ENCODE peak calls at places on chromosome 16, in eight cellular contexts. E is right atrium auricular region, K is germinal center, T is skeletal muscle cell, L is H9, S is ELR, Q is NCI-H1105 treated with DMSO at 0.1 percent for 48 hours, Z is tibial artery. F is an unnamed sample.

GRCh38 chr16:57194512-57194911 is 8.4 kb downstream of the RSPRY1 start:
- DNase-seq in E (no peak), Z (no peak), K (no peak), Q (no peak), T (peak), L (no peak), S (peak), F (no peak)

GRCh38 chr16:80741716-80742115 is 62.7 kb downstream of the CDYL2 start:
- DNase-seq in Q (no peak), S (no peak), K (no peak), Z (no peak), L (no peak), T (no peak), E (no peak), F (no peak)

GRCh38 chr16:27475561-27475960 is 73.6 kb downstream of the IL21R start:
- DNase-seq in Q (no peak), E (no peak), T (peak), L (no peak), S (peak), Z (no peak), K (no peak), F (no peak)

GRCh38 chr16:78742501-78743283 is 643.2 kb downstream of the WWOX start:
- DNase-seq in Q (no peak), K (peak), Z (peak), S (no peak), E (no peak), T (no peak), L (no peak), F (no peak)

GRCh38 chr16:17416461-17417221 is 54.1 kb downstream of the XYLT1 start:
- DNase-seq in S (no peak), L (peak), K (peak), Q (no peak), Z (peak), T (no peak), E (no peak), F (no peak)

GRCh38 chr16:3508736-3509135 is 7.9 kb downstream of the CLUAP1 start:
- DNase-seq in Q (no peak), Z (no peak), K (no peak), S (no peak), T (no peak), E (no peak), L (peak), F (no peak)

GRCh38 chr16:63806794-63807506 is 1314.9 kb downstream of the CDH11 start:
- DNase-seq in Z (no peak), Q (no peak), T (no peak), E (no peak), K (no peak), S (no peak), L (no peak), F (no peak)

GRCh38 chr16:12340151-12340733 is 363.7 kb downstream of the SNX29 start:
- DNase-seq in L (peak), Z (no peak), T (no peak), K (peak), E (no peak), S (peak), Q (peak), F (no peak)

GRCh38 chr16:88382491-88383400 is at the start of gene ZNF469:
- DNase-seq in L (no peak), S (peak), T (no peak), Q (no peak), K (peak), E (no peak), Z (no peak), F (no peak)

GRCh38 chr16:76194621-76195015 is 82.6 kb upstream of the CNTNAP4 start:
- DNase-seq in T (peak), L (no peak), E (no peak), Q (no peak), K (no peak), S (peak), Z (no peak), F (no peak)

GRCh38 chr16:15682105-15682570 is 32.1 kb downstream of the NDE1 start:
- DNase-seq in E (peak), Z (peak), L (peak), T (no peak), S (peak), K (no peak), Q (no peak), F (no peak)

GRCh38 chr16:51719376-51719775 is 568.3 kb upstream of the SALL1 start:
- DNase-seq in S (no peak), Z (no peak), Q (no peak), E (no peak), T (no peak), K (no peak), L (no peak), F (no peak)

GRCh38 chr16:15576960-15577958 is 65.7 kb downstream of the MARF1 start:
- DNase-seq in K (no peak), S (no peak), T (no peak), Z (no peak), Q (no peak), L (no peak), E (no peak), F (no peak)

GRCh38 chr16:86383488-86384262 is 126.7 kb upstream of the FOXF1 start:
- DNase-seq in S (peak), K (no peak), Z (peak), Q (no peak), E (peak), L (no peak), T (no peak), F (no peak)

GRCh38 chr16:84553873-84554399 is 49.5 kb upstream of the MEAK7 start:
- DNase-seq in Z (no peak), K (no peak), S (no peak), T (no peak), Q (no peak), L (no peak), E (no peak), F (no peak)

GRCh38 chr16:76278976-76279375 is 1.8 kb downstream of the CNTNAP4 start:
- DNase-seq in Q (peak), Z (no peak), S (no peak), T (no peak), L (no peak), E (no peak), K (no peak), F (no peak)

GRCh38 chr16:88314991-88315542 is 67.7 kb upstream of the ZNF469 start:
- DNase-seq in S (no peak), Q (no peak), Z (no peak), L (no peak), T (no peak), K (no peak), E (no peak), F (no peak)

GRCh38 chr16:87297918-87298631 is 19.1 kb downstream of the C16orf95 start:
- DNase-seq in L (peak), E (no peak), T (no peak), K (peak), Z (no peak), Q (peak), S (peak), F (no peak)

GRCh38 chr16:10619271-10619849 is 39.0 kb upstream of the EMP2 start:
- DNase-seq in Q (no peak), K (peak), T (no peak), E (no peak), Z (no peak), L (peak), S (peak), F (no peak)

GRCh38 chr16:22427556-22427955 is 53.1 kb upstream of the CDR2 start:
- DNase-seq in Z (no peak), L (no peak), E (no peak), Q (no peak), K (no peak), S (no peak), T (no peak), F (no peak)